ENCODE peak calls at places on chromosomes 7 and 10, in four cellular contexts. E is heart left ventricle, W is T follicular helper cell, M is cardiac septum. O is an unnamed sample.

GRCh38 chr10:86078639-86079035 is 288.0 kb downstream of the GRID1 start:
- DNase-seq in E (no peak), W (no peak), M (peak), O (no peak)

GRCh38 chr10:103612462-103613365 is 119.2 kb downstream of the NEURL1 start:
- DNase-seq in E (no peak), W (no peak), M (no peak), O (no peak)

GRCh38 chr7:17530249-17530648 is 231.8 kb downstream of the AHR start:
- DNase-seq in E (no peak), W (no peak), M (no peak), O (no peak)

GRCh38 chr10:46992794-46993552 is 81.7 kb downstream of the PTPN20 start:
- DNase-seq in E (no peak), W (no peak), M (no peak), O (peak)

GRCh38 chr10:115706482-115707076 is 566.4 kb downstream of the GFRA1 start:
- DNase-seq in E (no peak), W (no peak), M (no peak), O (no peak)

GRCh38 chr10:103919648-103920025 is 1.7 kb upstream of the STN1 start:
- DNase-seq in E (no peak), W (no peak), M (no peak), O (no peak)

GRCh38 chr10:58775960-58776574 is 263.4 kb downstream of the BICC1 start:
- DNase-seq in E (no peak), W (no peak), M (no peak), O (no peak)

GRCh38 chr10:100760726-100761125 is 15.3 kb downstream of the PAX2 start:
- DNase-seq in E (no peak), W (no peak), M (no peak), O (peak)

GRCh38 chr7:69781412-69781846 is 183.2 kb downstream of the AUTS2 start:
- DNase-seq in E (peak), W (no peak), M (no peak), O (no peak)

GRCh38 chr10:103645141-103646054 is 151.9 kb downstream of the NEURL1 start:
- DNase-seq in E (peak), W (no peak), M (no peak), O (peak)

GRCh38 chr10:88952647-88953111 is at the start of gene ACTA2:
- DNase-seq in E (peak), W (no peak), M (peak), O (no peak)

GRCh38 chr10:79247373-79248137 is 99.7 kb upstream of the PPIF start:
- DNase-seq in E (no peak), W (no peak), M (no peak), O (no peak)

GRCh38 chr10:108629843-108630242 is 1293.5 kb downstream of the XPNPEP1 start:
- DNase-seq in E (no peak), W (no peak), M (no peak), O (no peak)

GRCh38 chr10:93413252-93413689 is 68.9 kb downstream of the MYOF start:
- DNase-seq in E (no peak), W (peak), M (no peak), O (no peak)

GRCh38 chr7:37230221-37230620 is 218.4 kb downstream of the ELMO1 start:
- DNase-seq in E (peak), W (no peak), M (peak), O (no peak)

GRCh38 chr7:141071260-141071854 is 2.5 kb upstream of the TMEM178B start:
- DNase-seq in E (peak), W (no peak), M (no peak), O (no peak)

GRCh38 chr7:378551-379455 is 88.8 kb downstream of the FOXL3 start:
- DNase-seq in E (peak), W (no peak), M (peak), O (peak)

GRCh38 chr7:73896454-73896853 is 35.5 kb downstream of the TMEM270 start:
- DNase-seq in E (no peak), W (no peak), M (no peak), O (no peak)

GRCh38 chr10:91082447-91082846 is 138.0 kb upstream of the PCGF5 start:
- DNase-seq in E (no peak), W (no peak), M (no peak), O (no peak)

GRCh38 chr10:93334901-93335312 is 147.2 kb downstream of the MYOF start:
- DNase-seq in E (no peak), W (no peak), M (no peak), O (no peak)

GRCh38 chr10:87925570-87925969 is 62.1 kb downstream of the PTEN start:
- DNase-seq in E (no peak), W (no peak), M (no peak), O (no peak)

GRCh38 chr7:139117599-139118233 is 8.2 kb upstream of the ZC3HAV1 start:
- DNase-seq in E (no peak), W (no peak), M (no peak), O (no peak)

GRCh38 chr10:98466916-98467505 is 20.3 kb upstream of the HPS1 start:
- DNase-seq in E (no peak), W (no peak), M (no peak), O (no peak)

GRCh38 chr10:104824378-104825006 is 183.4 kb downstream of the SORCS3 start:
- DNase-seq in E (no peak), W (no peak), M (no peak), O (no peak)

GRCh38 chr10:103982639-103983038 is 15.7 kb downstream of the SLK start:
- DNase-seq in E (no peak), W (no peak), M (no peak), O (no peak)

GRCh38 chr10:80464557-80465466 is 10.7 kb downstream of the TSPAN14 start:
- DNase-seq in E (peak), W (no peak), M (no peak), O (no peak)

GRCh38 chr10:110637558-110638053 is 6.5 kb upstream of the RBM20 start:
- DNase-seq in E (no peak), W (no peak), M (no peak), O (no peak)

O was measured in upper lobe of right lung.